ENCODE peak calls at places on chromosomes 1 and 21, in six cellular contexts. T is SK-N-SH, V is HCT116, L is GM12891, Y is sigmoid colon, G is GM23338. Z is an unnamed sample.

GRCh38 chr1:206909883-206910318 is 11.8 kb downstream of the FCMR start:
- DNase-seq in Y (no peak), V (no peak), G (peak; percentile 53), T (no peak), L (no peak), Z (no peak)

GRCh38 chr1:91997607-91998195 is 32.1 kb upstream of the EPHX4 start:
- DNase-seq in T (peak; percentile 43), V (peak; percentile 33), G (peak; percentile 67), L (no peak), Y (no peak), Z (no peak)

GRCh38 chr1:107277022-107277421 is 136.2 kb downstream of the NTNG1 start:
- DNase-seq in Y (peak; percentile 60), V (no peak), T (peak; percentile 23), L (no peak), G (peak; percentile 85), Z (no peak)

GRCh38 chr1:12014141-12014981 is 4.9 kb upstream of the MIIP start:
- DNase-seq in Y (no peak), V (no peak), G (peak; percentile 65), T (no peak), L (no peak), Z (no peak)

GRCh38 chr1:228149341-228150020 is at the start of gene GJC2:
- DNase-seq in Y (peak; percentile 90), V (no peak), L (no peak), T (peak; percentile 74), G (peak; percentile 41), Z (no peak)

GRCh38 chr1:89882348-89883029 is 61.7 kb downstream of the LRRC8D start:
- DNase-seq in G (no peak), V (no peak), Y (no peak), L (no peak), T (no peak), Z (no peak)

GRCh38 chr21:37220433-37220980 is 46.6 kb downstream of the VPS26C start:
- DNase-seq in G (peak; percentile 66), Y (peak; percentile 70), T (peak; percentile 82), L (no peak), V (no peak), Z (no peak)

GRCh38 chr1:194813109-194813508 is 1626.7 kb upstream of the B3GALT2 start:
- DNase-seq in T (no peak), G (no peak), V (no peak), Y (no peak), L (no peak), Z (no peak)

GRCh38 chr1:30683699-30684098 is 39.7 kb downstream of the MATN1 start:
- DNase-seq in L (no peak), Y (peak; percentile 29), V (no peak), T (no peak), G (no peak), Z (no peak)

GRCh38 chr1:18557621-18558465 is 72.8 kb upstream of the PAX7 start:
- DNase-seq in Y (no peak), L (no peak), V (no peak), G (peak; percentile 83), T (no peak), Z (no peak)

GRCh38 chr1:222754386-222755139 is 17.6 kb downstream of the FAM177B start:
- DNase-seq in T (no peak), V (no peak), Y (peak; percentile 88), L (no peak), G (no peak), Z (no peak)

GRCh38 chr21:34846601-34847112 is 177.9 kb downstream of the CLIC6 start:
- DNase-seq in G (no peak), V (peak; percentile 61), T (no peak), Y (no peak), L (no peak), Z (no peak)

GRCh38 chr1:42142894-42143675 is 10.1 kb upstream of the GUCA2B start:
- DNase-seq in V (no peak), Y (no peak), G (no peak), T (no peak), L (no peak), Z (no peak)

GRCh38 chr1:182149411-182149965 is 88.0 kb upstream of the ZNF648 start:
- DNase-seq in G (no peak), T (no peak), Y (peak; percentile 79), V (no peak), L (no peak), Z (no peak)

GRCh38 chr1:3857791-3858129 is 484 bp downstream of the DFFB start:
- DNase-seq in G (peak; percentile 15), V (no peak), Y (no peak), T (no peak), L (no peak), Z (no peak)

GRCh38 chr1:13554798-13555197 is 28.8 kb upstream of the PDPN start:
- DNase-seq in Y (no peak), L (no peak), V (no peak), T (no peak), G (no peak), Z (no peak)

DNA sequence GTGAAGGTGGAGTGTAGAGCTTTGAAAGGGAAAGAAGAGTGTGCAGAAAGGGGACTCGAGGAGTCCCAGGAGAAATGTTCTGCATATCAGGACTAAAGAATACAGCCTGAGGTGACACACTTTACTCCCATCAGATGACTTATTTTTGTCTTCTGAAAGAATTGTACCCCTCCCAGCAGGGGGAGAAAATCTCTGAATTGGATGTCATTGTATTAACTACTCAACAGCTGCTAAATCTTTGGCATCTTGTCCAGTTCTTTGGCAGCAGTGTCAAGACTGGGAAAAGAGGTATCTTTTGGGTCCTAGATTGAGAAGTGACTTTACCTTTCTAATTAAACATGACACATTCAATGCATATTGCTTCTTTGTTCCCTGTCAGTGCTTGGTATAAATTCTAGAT is 18.9 kb downstream of the UBE4B start:
- DNase-seq in Y (no peak), G (no peak), L (no peak), V (no peak), T (no peak), Z (no peak)
- TF ChIP-seq POLR2AphosphoS5 in Y (no peak), G (no peak), L (no peak), V (no peak), T (no peak), Z (no peak)

DNA sequence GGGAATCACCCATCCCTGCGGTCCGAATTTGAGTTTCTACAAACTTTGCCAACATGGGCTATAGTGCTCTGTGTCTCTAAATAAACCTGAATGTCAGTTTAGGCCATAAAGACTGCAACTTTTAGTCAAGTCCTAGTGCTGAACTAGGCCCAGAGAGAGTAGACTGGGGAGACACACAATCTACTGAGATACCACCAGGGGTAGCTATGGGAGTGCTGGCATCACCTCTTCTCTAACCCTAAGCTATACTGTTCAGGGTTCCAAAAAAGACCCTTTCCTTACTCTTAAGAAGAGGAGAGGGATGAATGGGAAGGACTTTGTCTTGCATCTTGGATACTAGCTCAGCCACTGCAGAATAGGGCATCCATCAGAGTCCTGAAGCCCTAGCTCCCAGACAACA is 866.7 kb upstream of the PRMT6 start:
- DNase-seq in Y (no peak), G (no peak), V (no peak), L (no peak), T (no peak), Z (no peak)
- TF ChIP-seq POLR2AphosphoS5 in Y (no peak), G (no peak), V (no peak), L (no peak), T (no peak), Z (no peak)

DNA sequence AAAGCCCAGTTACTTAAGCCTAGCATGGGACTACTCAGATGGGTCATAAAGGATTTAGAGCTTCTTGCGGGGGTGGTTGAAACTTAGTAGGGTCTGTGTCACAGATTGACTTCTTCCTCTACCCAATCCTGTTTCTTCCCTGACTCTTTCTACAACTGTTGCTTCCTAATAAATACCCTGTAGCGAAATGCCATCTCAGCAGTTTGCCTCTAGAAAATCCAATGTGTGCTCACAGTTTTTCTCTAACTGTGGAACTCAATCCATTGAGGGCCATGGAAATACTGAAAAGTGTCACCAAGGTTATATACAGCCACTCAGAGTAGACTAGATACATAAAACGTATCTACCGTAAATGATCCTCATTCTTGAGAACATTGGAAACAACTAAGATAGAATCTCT is 217.7 kb downstream of the COL24A1 start:
- DNase-seq in Y (no peak), V (no peak), T (no peak), L (no peak), G (no peak), Z (no peak)
- TF ChIP-seq POLR2AphosphoS5 in Y (no peak), V (no peak), T (no peak), L (no peak), G (no peak), Z (no peak)

GRCh38 chr1:9349331-9349851 is 56.7 kb downstream of the SPSB1 start:
- DNase-seq in G (no peak), L (no peak), Y (no peak), V (no peak), T (no peak), Z (no peak)

GRCh38 chr1:9351654-9352271 is 59.1 kb downstream of the SPSB1 start:
- DNase-seq in G (no peak), L (no peak), T (no peak), Y (no peak), V (no peak), Z (no peak)

GRCh38 chr1:9350960-9351359 is 58.3 kb downstream of the SPSB1 start:
- DNase-seq in G (no peak), V (no peak), L (no peak), Y (no peak), T (no peak), Z (no peak)

GRCh38 chr1:9352364-9353140 is 59.9 kb downstream of the SPSB1 start:
- DNase-seq in V (no peak), T (no peak), L (no peak), Y (no peak), G (peak; percentile 45), Z (no peak)

DNA sequence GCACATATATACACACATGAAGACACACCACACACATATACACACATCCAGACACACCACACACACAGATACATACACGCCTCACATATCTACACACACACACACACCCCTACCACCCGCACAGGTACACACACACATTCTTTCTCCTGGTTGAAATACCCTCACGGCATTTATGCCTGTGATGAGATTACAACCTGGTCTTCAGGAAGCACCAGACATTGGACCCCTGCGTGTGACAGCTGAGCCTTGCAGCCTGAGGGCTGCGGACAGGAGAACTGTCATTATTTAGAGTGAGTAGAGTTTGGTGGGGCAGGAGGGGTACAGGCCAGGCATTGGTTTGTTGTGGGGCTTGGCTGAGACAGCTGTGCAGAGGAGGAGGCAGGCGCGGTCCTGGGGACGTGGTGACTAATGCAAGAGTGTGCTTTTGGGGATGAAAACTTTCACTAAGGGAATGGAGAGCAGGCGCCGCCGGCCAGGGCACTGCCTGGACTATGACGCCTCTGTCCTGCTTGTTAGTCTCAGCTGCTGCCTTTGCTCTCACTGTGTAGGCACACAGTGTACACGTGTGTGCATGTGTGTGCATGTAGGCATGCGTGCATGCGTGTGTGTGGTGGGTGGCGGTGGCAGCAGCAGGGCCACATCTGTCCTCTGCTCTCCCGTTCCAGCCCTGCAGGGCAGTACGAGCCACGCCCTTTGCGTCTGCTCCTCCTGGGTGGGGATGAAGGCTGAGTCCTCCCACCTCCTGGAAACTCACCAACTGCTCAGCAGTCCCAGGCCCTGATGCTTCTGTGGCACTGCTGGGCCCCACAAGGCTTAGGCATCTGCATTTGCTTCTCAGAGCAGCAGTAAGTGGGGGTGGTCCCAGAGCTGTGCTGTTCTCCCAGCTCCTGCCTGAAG is 57.6 kb downstream of the SPSB1 start:
- DNase-seq in G (no peak), T (no peak), L (no peak), V (no peak), Y (no peak), Z (no peak)
- TF ChIP-seq POLR2AphosphoS5 in G (no peak), T (no peak), L (no peak), V (no peak), Y (no peak), Z (no peak)